ENCODE peak calls at places on chromosomes 13 and 19, in six cellular contexts. One of them, this sample, is unnamed.

GRCh38 chr13:92804346-92804745 is 422.3 kb upstream of the GPC6 start:
- DNase-seq in A549: no peak
- DNase-seq in HepG2: no peak
- DNase-seq in K562: no peak
- DNase-seq in endothelial cell of umbilical vein: no peak
- DNase-seq in GM12878: no peak
- DNase-seq in this sample: no peak

GRCh38 chr13:51803422-51804294 is at the start of gene DHRS12:
- DNase-seq in A549: peak
- DNase-seq in HepG2: peak
- DNase-seq in K562: peak
- DNase-seq in endothelial cell of umbilical vein: peak
- DNase-seq in GM12878: peak
- DNase-seq in this sample: peak

GRCh38 chr13:74243637-74244526 is 109.7 kb upstream of the KLF12 start:
- DNase-seq in A549: no peak
- DNase-seq in HepG2: no peak
- DNase-seq in K562: no peak
- DNase-seq in endothelial cell of umbilical vein: peak
- DNase-seq in GM12878: no peak
- DNase-seq in this sample: no peak

GRCh38 chr13:59356607-59357006 is 807.1 kb downstream of the DIAPH3 start:
- DNase-seq in A549: no peak
- DNase-seq in HepG2: no peak
- DNase-seq in K562: peak
- DNase-seq in endothelial cell of umbilical vein: peak
- DNase-seq in GM12878: no peak
- DNase-seq in this sample: no peak

GRCh38 chr13:77377016-77377415 is 50.1 kb upstream of the MYCBP2 start:
- DNase-seq in A549: no peak
- DNase-seq in HepG2: no peak
- DNase-seq in K562: no peak
- DNase-seq in endothelial cell of umbilical vein: no peak
- DNase-seq in GM12878: no peak
- DNase-seq in this sample: peak

GRCh38 chr13:21979156-21979819 is 308.4 kb downstream of the FGF9 start:
- DNase-seq in A549: no peak
- DNase-seq in HepG2: no peak
- DNase-seq in K562: no peak
- DNase-seq in endothelial cell of umbilical vein: no peak
- DNase-seq in GM12878: no peak
- DNase-seq in this sample: peak

GRCh38 chr13:23467048-23467931 is 33.8 kb upstream of the SACS start:
- DNase-seq in A549: no peak
- DNase-seq in HepG2: no peak
- DNase-seq in K562: no peak
- DNase-seq in endothelial cell of umbilical vein: no peak
- DNase-seq in GM12878: no peak
- DNase-seq in this sample: no peak

GRCh38 chr19:3098515-3099346 is 4.6 kb downstream of the GNA11 start:
- DNase-seq in A549: no peak
- DNase-seq in HepG2: no peak
- DNase-seq in K562: no peak
- DNase-seq in endothelial cell of umbilical vein: peak
- DNase-seq in GM12878: no peak
- DNase-seq in this sample: peak

GRCh38 chr13:48891586-48891985 is 84.1 kb upstream of the FNDC3A start:
- DNase-seq in A549: peak
- DNase-seq in HepG2: peak
- DNase-seq in K562: no peak
- DNase-seq in endothelial cell of umbilical vein: peak
- DNase-seq in GM12878: no peak
- DNase-seq in this sample: peak

GRCh38 chr13:59480857-59481256 is 682.9 kb downstream of the DIAPH3 start:
- DNase-seq in A549: no peak
- DNase-seq in HepG2: no peak
- DNase-seq in K562: no peak
- DNase-seq in endothelial cell of umbilical vein: no peak
- DNase-seq in GM12878: no peak
- DNase-seq in this sample: no peak

GRCh38 chr19:54390942-54391577 is 24.2 kb upstream of the TTYH1 start:
- DNase-seq in A549: peak
- DNase-seq in HepG2: peak
- DNase-seq in K562: peak
- DNase-seq in endothelial cell of umbilical vein: peak
- DNase-seq in GM12878: no peak
- DNase-seq in this sample: peak

GRCh38 chr19:58304255-58304654 is 922 bp upstream of the ERVK3-1 start:
- DNase-seq in A549: no peak
- DNase-seq in HepG2: no peak
- DNase-seq in K562: peak
- DNase-seq in endothelial cell of umbilical vein: no peak
- DNase-seq in GM12878: no peak
- DNase-seq in this sample: no peak

GRCh38 chr13:36998624-36999041 is 507 bp downstream of the ALG5 start:
- DNase-seq in A549: no peak
- DNase-seq in HepG2: no peak
- DNase-seq in K562: peak
- DNase-seq in endothelial cell of umbilical vein: no peak
- DNase-seq in GM12878: no peak
- DNase-seq in this sample: peak

GRCh38 chr19:45159971-45160324 is 834 bp downstream of the NKPD1 start:
- DNase-seq in A549: no peak
- DNase-seq in HepG2: no peak
- DNase-seq in K562: no peak
- DNase-seq in endothelial cell of umbilical vein: no peak
- DNase-seq in GM12878: no peak
- DNase-seq in this sample: no peak

GRCh38 chr13:94414141-94414540 is 65.3 kb downstream of the DCT start:
- DNase-seq in A549: no peak
- DNase-seq in HepG2: no peak
- DNase-seq in K562: no peak
- DNase-seq in endothelial cell of umbilical vein: no peak
- DNase-seq in GM12878: no peak
- DNase-seq in this sample: no peak

GRCh38 chr13:94413545-94413944 is 65.9 kb downstream of the DCT start:
- DNase-seq in A549: no peak
- DNase-seq in HepG2: no peak
- DNase-seq in K562: no peak
- DNase-seq in endothelial cell of umbilical vein: no peak
- DNase-seq in GM12878: no peak
- DNase-seq in this sample: no peak

GRCh38 chr13:94412870-94413269 is 66.6 kb downstream of the DCT start:
- DNase-seq in A549: no peak
- DNase-seq in HepG2: no peak
- DNase-seq in K562: no peak
- DNase-seq in endothelial cell of umbilical vein: no peak
- DNase-seq in GM12878: no peak
- DNase-seq in this sample: no peak

GRCh38 chr13:94408300-94409036 is 71.0 kb downstream of the DCT start:
- DNase-seq in A549: no peak
- DNase-seq in HepG2: no peak
- DNase-seq in K562: no peak
- DNase-seq in endothelial cell of umbilical vein: no peak
- DNase-seq in GM12878: no peak
- DNase-seq in this sample: no peak

GRCh38 chr13:94411747-94412146 is 67.7 kb downstream of the DCT start:
- DNase-seq in A549: no peak
- DNase-seq in HepG2: no peak
- DNase-seq in K562: no peak
- DNase-seq in endothelial cell of umbilical vein: no peak
- DNase-seq in GM12878: no peak
- DNase-seq in this sample: no peak
- TF ChIP-seq MYC in A549: no peak
- TF ChIP-seq MYC in HepG2: no peak
- TF ChIP-seq MYC in K562: no peak
- TF ChIP-seq MYC in endothelial cell of umbilical vein: no peak
- TF ChIP-seq MYC in GM12878: no peak
- TF ChIP-seq MYC in this sample: no peak

GRCh38 chr19:13796301-13797057 is 1.2 kb downstream of the ZSWIM4 start:
- DNase-seq in A549: peak
- DNase-seq in HepG2: peak
- DNase-seq in K562: no peak
- DNase-seq in endothelial cell of umbilical vein: peak
- DNase-seq in GM12878: no peak
- DNase-seq in this sample: peak
- H3K4me3 ChIP-seq in A549: peak
- H3K4me3 ChIP-seq in HepG2: peak
- H3K4me3 ChIP-seq in K562: peak
- H3K4me3 ChIP-seq in endothelial cell of umbilical vein: peak
- H3K4me3 ChIP-seq in GM12878: peak
- H3K4me3 ChIP-seq in this sample: peak

GRCh38 chr19:2045501-2046045 is 5.5 kb downstream of the MKNK2 start:
- DNase-seq in A549: no peak
- DNase-seq in HepG2: no peak
- DNase-seq in K562: no peak
- DNase-seq in endothelial cell of umbilical vein: no peak
- DNase-seq in GM12878: no peak
- DNase-seq in this sample: no peak

GRCh38 chr19:2044709-2045500 is 6.1 kb downstream of the MKNK2 start:
- DNase-seq in A549: no peak
- DNase-seq in HepG2: no peak
- DNase-seq in K562: no peak
- DNase-seq in endothelial cell of umbilical vein: no peak
- DNase-seq in GM12878: no peak
- DNase-seq in this sample: no peak

GRCh38 chr19:2047076-2047448 is 4.0 kb downstream of the MKNK2 start:
- DNase-seq in A549: no peak
- DNase-seq in HepG2: no peak
- DNase-seq in K562: no peak
- DNase-seq in endothelial cell of umbilical vein: no peak
- DNase-seq in GM12878: no peak
- DNase-seq in this sample: no peak

GRCh38 chr19:2047449-2048103 is 3.5 kb downstream of the MKNK2 start:
- DNase-seq in A549: peak
- DNase-seq in HepG2: no peak
- DNase-seq in K562: no peak
- DNase-seq in endothelial cell of umbilical vein: peak
- DNase-seq in GM12878: no peak
- DNase-seq in this sample: peak

GRCh38 chr19:2046046-2046907 is 4.8 kb downstream of the MKNK2 start:
- DNase-seq in A549: no peak
- DNase-seq in HepG2: no peak
- DNase-seq in K562: no peak
- DNase-seq in endothelial cell of umbilical vein: no peak
- DNase-seq in GM12878: no peak
- DNase-seq in this sample: no peak
- TF ChIP-seq MAX in A549: no peak
- TF ChIP-seq MAX in HepG2: no peak
- TF ChIP-seq MAX in K562: no peak
- TF ChIP-seq MAX in endothelial cell of umbilical vein: no peak
- TF ChIP-seq MAX in GM12878: no peak
- TF ChIP-seq MAX in this sample: no peak

GRCh38 chr19:1066251-1066747 is 668 bp upstream of the ARHGAP45 start:
- DNase-seq in A549: no peak
- DNase-seq in HepG2: peak
- DNase-seq in K562: peak
- DNase-seq in endothelial cell of umbilical vein: no peak
- DNase-seq in GM12878: no peak
- DNase-seq in this sample: no peak

GRCh38 chr19:1065606-1066109 is 1.3 kb upstream of the ARHGAP45 start:
- DNase-seq in A549: no peak
- DNase-seq in HepG2: no peak
- DNase-seq in K562: no peak
- DNase-seq in endothelial cell of umbilical vein: no peak
- DNase-seq in GM12878: no peak
- DNase-seq in this sample: no peak

GRCh38 chr19:1068111-1069001 is 1.4 kb downstream of the ARHGAP45 start:
- DNase-seq in A549: no peak
- DNase-seq in HepG2: no peak
- DNase-seq in K562: no peak
- DNase-seq in endothelial cell of umbilical vein: no peak
- DNase-seq in GM12878: no peak
- DNase-seq in this sample: peak

GRCh38 chr19:1067341-1068103 is 555 bp downstream of the ARHGAP45 start:
- DNase-seq in A549: no peak
- DNase-seq in HepG2: no peak
- DNase-seq in K562: no peak
- DNase-seq in endothelial cell of umbilical vein: no peak
- DNase-seq in GM12878: no peak
- DNase-seq in this sample: peak

GRCh38 chr19:1066748-1067340 is at the start of gene ARHGAP45:
- DNase-seq in A549: no peak
- DNase-seq in HepG2: no peak
- DNase-seq in K562: peak
- DNase-seq in endothelial cell of umbilical vein: no peak
- DNase-seq in GM12878: no peak
- DNase-seq in this sample: peak
- TF ChIP-seq MYC in A549: no peak
- TF ChIP-seq MYC in HepG2: peak
- TF ChIP-seq MYC in K562: no peak
- TF ChIP-seq MYC in endothelial cell of umbilical vein: no peak
- TF ChIP-seq MYC in GM12878: no peak
- TF ChIP-seq MYC in this sample: peak

GRCh38 chr13:35768126-35768525 is 291.6 kb upstream of the MAB21L1 start:
- DNase-seq in A549: no peak
- DNase-seq in HepG2: no peak
- DNase-seq in K562: no peak
- DNase-seq in endothelial cell of umbilical vein: no peak
- DNase-seq in GM12878: no peak
- DNase-seq in this sample: no peak

GRCh38 chr13:35766663-35767062 is 290.2 kb upstream of the MAB21L1 start:
- DNase-seq in A549: no peak
- DNase-seq in HepG2: no peak
- DNase-seq in K562: no peak
- DNase-seq in endothelial cell of umbilical vein: no peak
- DNase-seq in GM12878: no peak
- DNase-seq in this sample: no peak

GRCh38 chr13:35768551-35768950 is 292.1 kb upstream of the MAB21L1 start:
- DNase-seq in A549: no peak
- DNase-seq in HepG2: no peak
- DNase-seq in K562: no peak
- DNase-seq in endothelial cell of umbilical vein: no peak
- DNase-seq in GM12878: no peak
- DNase-seq in this sample: no peak

GRCh38 chr13:35765941-35766340 is 289.5 kb upstream of the MAB21L1 start:
- DNase-seq in A549: no peak
- DNase-seq in HepG2: no peak
- DNase-seq in K562: no peak
- DNase-seq in endothelial cell of umbilical vein: no peak
- DNase-seq in GM12878: no peak
- DNase-seq in this sample: no peak

DNA sequence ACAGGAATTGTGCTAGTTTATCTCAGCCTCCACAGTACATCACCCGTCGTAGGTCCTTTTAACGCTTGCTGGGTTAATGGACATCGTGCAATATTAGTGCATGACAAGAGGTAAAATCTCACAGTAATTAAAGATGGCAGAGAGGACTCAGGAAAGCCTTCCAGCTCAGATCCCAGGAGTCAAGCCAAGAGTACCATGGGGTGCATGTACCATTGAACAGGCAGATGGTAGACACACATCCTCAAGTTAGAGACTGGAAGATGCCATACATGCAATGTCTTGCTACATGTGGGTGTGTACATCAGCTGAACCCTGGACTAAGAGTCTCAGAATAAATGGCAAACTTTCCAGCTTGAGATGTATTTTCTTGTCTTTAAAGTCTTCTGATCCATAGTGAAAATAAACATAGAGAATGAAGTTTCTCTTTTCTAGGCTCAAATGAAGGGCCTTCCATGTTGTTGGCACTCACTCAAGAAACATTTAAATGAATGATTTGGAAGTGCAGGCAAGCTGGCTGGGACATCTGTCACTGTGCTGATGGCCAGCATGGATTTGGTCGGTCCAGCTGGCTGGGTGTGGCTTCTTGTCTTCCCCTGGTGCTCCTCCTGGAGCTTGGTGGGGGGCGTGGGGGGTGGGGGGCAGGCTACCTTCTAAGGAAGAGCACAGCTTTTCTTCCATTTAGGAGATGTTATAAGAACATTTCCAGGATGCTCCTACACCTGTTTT is 290.9 kb upstream of the MAB21L1 start:
- DNase-seq in A549: no peak
- DNase-seq in HepG2: no peak
- DNase-seq in K562: no peak
- DNase-seq in endothelial cell of umbilical vein: no peak
- DNase-seq in GM12878: no peak
- DNase-seq in this sample: no peak
- H3K4me3 ChIP-seq in A549: no peak
- H3K4me3 ChIP-seq in HepG2: no peak
- H3K4me3 ChIP-seq in K562: no peak
- H3K4me3 ChIP-seq in endothelial cell of umbilical vein: no peak
- H3K4me3 ChIP-seq in GM12878: no peak
- H3K4me3 ChIP-seq in this sample: no peak

This sample was measured in NB4.